ENCODE peak calls at places on chromosomes 11 and 22, in five cellular contexts. S, B, F, I and L are unnamed samples.

GRCh38 chr11:6531267-6531752 is 34.2 kb downstream of the DNHD1 start:
- DNase-seq in F (peak; percentile 51), I (no peak), B (peak; percentile 45), S (peak; percentile 50), L (peak; percentile 48)

GRCh38 chr11:70650075-70650909 is 252.0 kb downstream of the CTTN start:
- DNase-seq in B (peak; percentile 76), F (peak; percentile 56), S (peak; percentile 92), I (no peak), L (peak; percentile 75)

GRCh38 chr22:21754523-21755128 is 19.0 kb upstream of the YPEL1 start:
- DNase-seq in S (no peak), B (no peak), I (no peak), F (no peak), L (no peak)

GRCh38 chr11:64869571-64870175 is 8.7 kb downstream of the EHD1 start:
- DNase-seq in I (no peak), S (no peak), F (no peak), B (no peak), L (no peak)

GRCh38 chr22:49331878-49332277 is 495.8 kb downstream of the BRD1 start:
- DNase-seq in B (no peak), S (no peak), F (no peak), I (no peak), L (no peak)

GRCh38 chr11:108890482-108891092 is 225.7 kb downstream of the DDX10 start:
- DNase-seq in S (no peak), I (no peak), B (no peak), F (no peak), L (no peak)

GRCh38 chr11:123973816-123974215 is 3.8 kb downstream of the OR10S1 start:
- DNase-seq in B (no peak), S (no peak), F (no peak), I (no peak), L (no peak)

GRCh38 chr11:17743808-17744119 is 9.2 kb downstream of the KCNC1 start:
- DNase-seq in B (no peak), F (no peak), S (no peak), I (no peak), L (no peak)

GRCh38 chr11:75745807-75746206 is 22.8 kb upstream of the DGAT2 start:
- DNase-seq in S (no peak), I (no peak), F (no peak), B (no peak), L (no peak)

GRCh38 chr11:6438979-6439571 is 1.7 kb downstream of the HPX start:
- DNase-seq in S (peak; percentile 61), B (peak; percentile 55), I (no peak), F (peak; percentile 58), L (peak; percentile 63)

GRCh38 chr11:118334746-118335145 is 7.8 kb downstream of the CD3D start:
- DNase-seq in S (no peak), B (no peak), I (no peak), F (no peak), L (no peak)

GRCh38 chr11:68255526-68255925 is 16.2 kb downstream of the C11orf24 start:
- DNase-seq in F (no peak), S (no peak), I (no peak), B (no peak), L (no peak)

GRCh38 chr11:60891103-60891741 is 15.2 kb downstream of the PRPF19 start:
- DNase-seq in B (no peak), I (no peak), F (no peak), S (no peak), L (no peak)